ENCODE peak calls at places on chromosomes 13 and 19, in four cellular contexts. Z, I, A and L are unnamed samples.

GRCh38 chr19:5983367-5983955 is 5.5 kb upstream of the RANBP3 start:
- DNase-seq in I (no peak), Z (no peak), A (no peak), L (no peak)

GRCh38 chr19:2852598-2852997 is 11.3 kb downstream of the ZNF555 start:
- DNase-seq in A (no peak), I (no peak), Z (no peak), L (no peak)

GRCh38 chr13:104460553-104460952 is 1394.3 kb upstream of the SLC10A2 start:
- DNase-seq in I (no peak), A (no peak), Z (no peak), L (no peak)

GRCh38 chr13:43783820-43784219 is 3.0 kb downstream of the ENOX1 start:
- DNase-seq in Z (no peak), A (no peak), I (no peak), L (no peak)

GRCh38 chr19:51586799-51587198 is 15.7 kb downstream of the ZNF175 start:
- DNase-seq in Z (no peak), I (no peak), A (no peak), L (no peak)

GRCh38 chr13:48448963-48449614 is 36.2 kb upstream of the LPAR6 start:
- DNase-seq in A (no peak), I (no peak), Z (no peak), L (no peak)

GRCh38 chr13:109968876-109969577 is 182.6 kb upstream of the IRS2 start:
- DNase-seq in I (no peak), Z (no peak), A (no peak), L (no peak)

GRCh38 chr13:41019027-41019487 is at the start of gene ELF1:
- DNase-seq in Z (peak; percentile 88), I (no peak), A (peak; percentile 65), L (no peak)

GRCh38 chr19:39448271-39448670 is 2.9 kb downstream of the SUPT5H start:
- DNase-seq in I (no peak), A (no peak), Z (no peak), L (no peak)

GRCh38 chr19:2426661-2427322 is 594 bp downstream of the TIMM13 start:
- DNase-seq in A (peak; percentile 64), Z (no peak), I (no peak), L (no peak)

GRCh38 chr19:48203227-48203793 is 32.8 kb downstream of the ZSWIM9 start:
- DNase-seq in A (no peak), Z (no peak), I (no peak), L (no peak)

GRCh38 chr13:78187781-78188180 is 269.1 kb upstream of the EDNRB start:
- DNase-seq in A (no peak), Z (no peak), I (no peak), L (no peak)

GRCh38 chr13:45119469-45119989 is 781 bp upstream of the GTF2F2 start:
- DNase-seq in A (no peak), Z (peak; percentile 26), I (no peak), L (no peak)

GRCh38 chr19:46303702-46304397 is 7.0 kb downstream of the HIF3A start:
- DNase-seq in A (no peak), I (peak; percentile 94), Z (no peak), L (peak; percentile 91)

GRCh38 chr19:7799640-7800355 is 30.2 kb upstream of the EVI5L start:
- DNase-seq in A (peak; percentile 60), Z (no peak), I (peak; percentile 41), L (peak; percentile 59)

GRCh38 chr19:21022996-21023395 is 2.5 kb downstream of the ZNF430 start:
- DNase-seq in Z (no peak), I (no peak), A (peak; percentile 15), L (no peak)

GRCh38 chr19:51127755-51128154 is 3.0 kb downstream of the SIGLEC9 start:
- DNase-seq in Z (no peak), A (no peak), I (no peak), L (no peak)

GRCh38 chr19:50844296-50844935 is 10.3 kb upstream of the KLK3 start:
- DNase-seq in I (no peak), A (no peak), Z (no peak), L (no peak)

GRCh38 chr19:4624733-4625362 is 14.5 kb upstream of the TNFAIP8L1 start:
- DNase-seq in Z (no peak), A (peak; percentile 66), I (no peak), L (peak; percentile 70)

GRCh38 chr13:42477588-42478190 is 96.3 kb upstream of the TNFSF11 start:
- DNase-seq in I (no peak), A (no peak), Z (no peak), L (no peak)

GRCh38 chr13:70347947-70348620 is 239.8 kb upstream of the KLHL1 start:
- DNase-seq in I (no peak), A (no peak), Z (no peak), L (no peak)

GRCh38 chr13:29901714-29902631 is 51.6 kb upstream of the UBL3 start:
- DNase-seq in Z (no peak), A (no peak), I (no peak), L (no peak)

GRCh38 chr13:113723400-113724015 is 35.5 kb upstream of the TMEM255B start:
- DNase-seq in Z (no peak), I (no peak), A (no peak), L (no peak)

GRCh38 chr19:17855333-17856152 is 4.2 kb upstream of the RPL18A start:
- DNase-seq in A (peak; percentile 57), Z (peak; percentile 37), I (no peak), L (no peak)

GRCh38 chr13:99969368-99969933 is 2.1 kb downstream of the ZIC5 start:
- DNase-seq in I (no peak), Z (no peak), A (no peak), L (no peak)

GRCh38 chr13:67119481-67119883 is 110.7 kb downstream of the PCDH9 start:
- DNase-seq in A (no peak), Z (no peak), I (no peak), L (no peak)

GRCh38 chr13:20703785-20704458 is 423 bp downstream of the IL17D start:
- DNase-seq in Z (peak; percentile 9), I (no peak), A (peak; percentile 58), L (no peak)

GRCh38 chr19:39138221-39139211 is 12.9 kb downstream of the PAK4 start:
- DNase-seq in Z (no peak), A (no peak), I (no peak), L (no peak)

GRCh38 chr13:65378943-65379519 is 1851.1 kb downstream of the PCDH9 start:
- DNase-seq in I (no peak), A (no peak), Z (no peak), L (peak; percentile 1)

GRCh38 chr19:4380254-4380727 is 20.1 kb downstream of the SH3GL1 start:
- DNase-seq in Z (no peak), I (no peak), A (no peak), L (no peak)

DNA sequence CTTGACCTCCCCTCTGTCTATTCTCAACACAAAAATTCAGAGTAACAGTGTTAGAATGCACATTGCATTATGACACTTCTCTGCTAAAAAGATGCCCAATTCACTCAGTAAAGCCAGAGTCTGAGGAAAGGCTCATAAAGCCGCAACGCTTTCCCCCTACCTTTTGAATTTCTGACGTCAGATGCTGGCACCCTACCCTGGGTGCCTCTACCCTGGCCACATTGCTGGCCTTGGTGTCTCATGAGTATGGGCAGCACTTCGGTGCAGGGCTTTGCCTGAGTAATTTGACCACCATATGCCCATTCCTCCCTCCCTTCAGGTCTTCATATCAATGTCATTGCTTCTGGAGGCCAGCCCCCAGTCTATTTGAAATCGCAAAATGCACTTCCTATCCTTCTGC is 229.3 kb downstream of the MYO16 start:
- DNase-seq in I (no peak), A (no peak), Z (no peak), L (no peak)
- TF ChIP-seq ZNF274 in I (no peak), A (no peak), Z (no peak), L (no peak)

GRCh38 chr19:34448191-34448590 is 20.0 kb downstream of the UBA2 start:
- DNase-seq in Z (no peak), I (no peak), A (no peak), L (no peak)
- H3K4me3 ChIP-seq in Z (no peak overlapping the region), I (no peak overlapping the region), A (no peak overlapping the region), L (no peak overlapping the region)

GRCh38 chr19:16034958-16035560 is 41.2 kb upstream of the TPM4 start:
- DNase-seq in Z (no peak), I (no peak), A (no peak), L (no peak)

GRCh38 chr19:16035601-16036297 is 40.5 kb upstream of the TPM4 start:
- DNase-seq in Z (no peak), I (no peak), A (no peak), L (no peak)

GRCh38 chr19:16036941-16037340 is 39.4 kb upstream of the TPM4 start:
- DNase-seq in A (no peak), I (no peak), Z (no peak), L (no peak)

GRCh38 chr19:16037424-16038195 is 38.7 kb upstream of the TPM4 start:
- DNase-seq in Z (no peak), I (no peak), A (no peak), L (no peak)

DNA sequence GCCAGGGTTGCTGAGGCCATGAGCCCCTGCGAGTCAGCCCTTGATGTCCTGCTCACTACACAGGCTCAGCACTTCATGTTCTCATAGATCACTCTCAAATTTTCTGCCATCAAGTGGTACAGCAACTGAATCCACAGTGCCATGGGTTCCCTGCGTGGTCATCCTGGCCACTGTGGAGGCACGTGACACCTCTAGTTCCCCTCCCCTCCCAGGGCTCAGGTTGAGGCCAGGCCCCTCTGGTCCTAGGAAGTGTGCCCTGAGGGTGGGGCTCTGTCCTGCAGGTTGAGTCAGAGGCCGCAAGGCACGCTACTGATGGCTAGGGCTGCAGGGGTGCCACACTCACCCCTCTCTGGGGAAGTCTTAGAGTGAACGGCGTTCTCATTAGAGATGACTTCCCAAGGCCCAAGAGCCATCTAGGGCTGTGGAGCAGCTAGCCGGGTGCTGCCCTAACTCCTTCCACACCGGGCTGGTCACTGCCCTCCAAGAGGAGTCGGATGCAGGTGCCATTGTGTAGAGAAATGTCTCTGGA is 39.8 kb upstream of the TPM4 start:
- DNase-seq in A (no peak), I (no peak), Z (no peak), L (no peak)
- TF ChIP-seq SUZ12 in A (no peak), I (no peak), Z (no peak), L (no peak)

GRCh38 chr13:52736891-52737290 is 2.7 kb downstream of the CNMD start:
- DNase-seq in Z (no peak), I (no peak), A (no peak), L (no peak)

GRCh38 chr13:52739468-52740071 is at the start of gene CNMD:
- DNase-seq in A (no peak), Z (no peak), I (no peak), L (no peak)

GRCh38 chr13:52737451-52737850 is 2.2 kb downstream of the CNMD start:
- DNase-seq in A (no peak), I (no peak), Z (no peak), L (no peak)

GRCh38 chr13:52737900-52738299 is 1.7 kb downstream of the CNMD start:
- DNase-seq in Z (no peak), A (no peak), I (no peak), L (no peak)

DNA sequence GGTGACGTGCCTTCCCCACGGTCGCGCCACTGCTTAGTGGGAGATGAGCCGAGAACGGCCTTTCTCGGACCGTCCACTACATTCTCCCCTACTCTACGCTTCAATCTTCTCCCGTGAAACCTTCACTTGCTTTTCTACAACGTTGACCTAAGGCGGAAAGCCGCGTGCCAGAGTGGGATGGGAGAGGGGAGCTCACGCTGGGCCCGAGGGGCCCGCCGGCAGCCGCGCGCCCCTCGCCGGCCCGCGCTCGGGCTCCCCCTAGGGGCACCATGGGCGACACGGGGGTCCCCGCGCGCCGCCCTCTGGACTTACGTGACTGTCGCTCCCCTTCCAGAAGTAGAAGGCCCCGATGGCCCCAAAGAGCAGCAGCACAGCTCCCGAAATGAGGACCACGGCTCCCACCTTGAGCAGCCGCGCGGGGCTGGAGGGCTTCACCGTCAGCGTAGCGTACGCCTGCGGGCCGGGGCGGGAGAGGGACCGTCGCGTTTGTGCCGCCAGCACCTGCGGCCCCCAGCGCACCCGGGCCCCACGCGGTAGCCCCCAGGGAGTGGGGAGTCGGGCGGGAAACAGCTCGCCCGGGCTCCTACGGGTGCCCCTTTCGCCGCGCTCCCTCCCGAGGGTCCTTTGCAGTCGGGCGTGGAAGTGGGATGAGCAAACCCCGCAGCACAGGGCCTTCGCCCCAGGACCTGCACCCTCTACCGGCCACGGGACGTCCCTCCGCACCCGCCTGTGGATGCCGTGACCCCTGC is 727 bp downstream of the CNMD start:
- DNase-seq in Z (no peak), A (no peak), I (no peak), L (no peak)
- TF ChIP-seq ZNF274 in Z (no peak), A (no peak), I (no peak), L (no peak)